ENCODE peak calls at places on chromosome 19, in five cellular contexts. M, N, L, H and D are unnamed samples.

GRCh38 chr19:38049105-38049649 is 142.2 kb downstream of the SIPA1L3 start:
- DNase-seq in N (no peak), M (no peak), H (peak), L (peak), D (no peak)

GRCh38 chr19:42352216-42352892 is 26.9 kb downstream of the MEGF8 start:
- DNase-seq in L (peak), N (no peak), H (peak), M (no peak), D (no peak)

GRCh38 chr19:1590641-1591397 is 1.8 kb downstream of the MBD3 start:
- DNase-seq in L (peak), N (no peak), M (peak), H (peak), D (no peak)

GRCh38 chr19:14480695-14481069 is 5.5 kb upstream of the PTGER1 start:
- DNase-seq in H (no peak), L (no peak), N (no peak), M (no peak), D (no peak)

GRCh38 chr19:55259540-55260210 is 858 bp upstream of the PPP6R1 start:
- DNase-seq in N (no peak), H (no peak), M (no peak), L (no peak), D (no peak)

GRCh38 chr19:34673590-34673989 is 3.4 kb downstream of the SCGB2B2 start:
- DNase-seq in N (no peak), H (no peak), L (no peak), M (no peak), D (no peak)

GRCh38 chr19:51690359-51691121 is 2.6 kb upstream of the SPACA6 start:
- DNase-seq in M (peak), L (peak), H (no peak), N (peak), D (peak)

GRCh38 chr19:48858984-48859710 is 9.3 kb downstream of the PLEKHA4 start:
- DNase-seq in H (peak), N (no peak), M (no peak), L (peak), D (no peak)

GRCh38 chr19:33429891-33430673 is 56.6 kb downstream of the CEBPG start:
- DNase-seq in L (peak), H (no peak), N (no peak), M (no peak), D (peak)

GRCh38 chr19:39138221-39139211 is 12.9 kb downstream of the PAK4 start:
- DNase-seq in N (no peak), H (no peak), L (no peak), M (no peak), D (no peak)

GRCh38 chr19:28437390-28438346 is 775.3 kb downstream of the UQCRFS1 start:
- DNase-seq in N (no peak), M (no peak), L (no peak), H (no peak), D (no peak)

GRCh38 chr19:11375143-11375948 is 880 bp downstream of the SWSAP1 start:
- DNase-seq in M (peak), N (peak), L (peak), H (peak), D (no peak)

GRCh38 chr19:51594774-51595109 is 23.7 kb downstream of the ZNF175 start:
- DNase-seq in H (no peak), N (no peak), M (no peak), L (no peak), D (no peak)

GRCh38 chr19:49421039-49421877 is 2.0 kb downstream of the PTH2 start:
- DNase-seq in H (no peak), L (peak), M (no peak), N (peak), D (no peak)

GRCh38 chr19:44303305-44303704 is 1.5 kb downstream of the ZNF235 start:
- DNase-seq in H (no peak), L (no peak), M (no peak), N (no peak), D (no peak)

GRCh38 chr19:16590876-16591802 is 18.9 kb upstream of the SLC35E1 start:
- DNase-seq in M (no peak), N (no peak), H (no peak), L (no peak), D (no peak)

GRCh38 chr19:42433503-42434260 is 6.5 kb upstream of the LIPE start:
- DNase-seq in H (peak), N (peak), M (peak), L (peak), D (no peak)

GRCh38 chr19:38308006-38308766 is 4.1 kb downstream of the C19orf33 start:
- DNase-seq in H (no peak), L (no peak), M (no peak), N (no peak), D (no peak)

GRCh38 chr19:39126593-39127187 is 1.1 kb downstream of the PAK4 start:
- DNase-seq in N (peak), M (peak), L (no peak), H (no peak), D (no peak)

GRCh38 chr19:2720777-2721569 is at the start of gene DIRAS1:
- DNase-seq in H (no peak), L (no peak), M (no peak), N (no peak), D (no peak)
- TF ChIP-seq CTCF in H (no peak), L (no peak), M (no peak), N (no peak), D (no peak)

GRCh38 chr19:3224346-3225325 is at the start of gene CELF5:
- DNase-seq in H (peak), L (peak), N (no peak), M (peak), D (no peak)
- TF ChIP-seq CTCF in H (peak), L (peak), N (peak), M (peak), D (peak)

DNA sequence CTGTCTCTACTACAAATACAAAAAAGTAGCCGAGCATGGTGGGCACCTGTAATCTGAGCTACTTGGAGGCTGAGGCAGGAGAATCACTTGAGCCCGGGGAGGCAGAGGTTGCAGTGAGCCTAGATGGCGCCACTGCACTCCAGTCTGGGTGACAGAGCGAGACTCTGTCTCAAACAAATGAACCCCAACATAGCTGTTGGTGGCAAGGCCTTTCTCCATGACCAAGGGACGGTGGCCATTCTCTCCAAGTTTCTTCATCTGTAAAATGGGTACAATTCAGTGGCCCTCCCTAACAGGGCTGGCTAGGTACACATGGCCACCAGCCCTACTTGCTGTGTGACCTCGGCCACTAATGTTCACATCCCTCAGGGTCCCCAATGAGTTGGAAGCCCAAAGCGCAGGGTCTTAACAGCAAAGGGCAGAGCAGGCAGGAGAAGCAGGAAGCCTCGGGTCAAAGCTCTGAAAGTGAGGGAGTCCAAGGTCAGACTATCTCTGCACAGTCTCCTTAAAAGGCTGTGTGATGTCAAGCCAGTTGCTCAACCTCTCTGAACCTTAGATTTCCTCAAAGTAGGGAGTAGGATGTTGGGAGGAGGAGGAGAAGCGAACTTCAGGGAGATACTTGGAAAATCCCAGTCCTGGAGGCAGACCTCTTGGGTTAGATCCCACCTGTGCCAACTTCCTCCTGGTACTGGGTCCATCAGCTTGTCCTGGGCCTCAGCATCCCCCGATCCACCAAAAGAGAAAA is 2.7 kb downstream of the JUND start:
- DNase-seq in N (no peak), L (peak), M (peak), H (no peak), D (no peak)
- TF ChIP-seq CTCF in N (no peak), L (no peak), M (no peak), H (peak), D (peak)

GRCh38 chr19:46571495-46571894 is 29.6 kb upstream of the CALM3 start:
- DNase-seq in L (peak), N (no peak), H (no peak), M (peak), D (no peak)
- TF ChIP-seq CTCF in L (peak), N (no peak), H (no peak), M (peak), D (peak)

GRCh38 chr19:8505680-8506401 is 3.4 kb upstream of the PRAM1 start:
- DNase-seq in H (peak), M (peak), L (peak), N (peak), D (no peak)

GRCh38 chr19:8504171-8504570 is 1.7 kb upstream of the PRAM1 start:
- DNase-seq in H (no peak), L (no peak), M (no peak), N (no peak), D (no peak)

GRCh38 chr19:8510589-8511115 is 3.3 kb downstream of the ZNF414 start:
- DNase-seq in H (no peak), L (no peak), M (no peak), N (no peak), D (no peak)

GRCh38 chr19:8503506-8503905 is 1.1 kb upstream of the PRAM1 start:
- DNase-seq in M (no peak), L (no peak), N (no peak), H (no peak), D (no peak)

DNA sequence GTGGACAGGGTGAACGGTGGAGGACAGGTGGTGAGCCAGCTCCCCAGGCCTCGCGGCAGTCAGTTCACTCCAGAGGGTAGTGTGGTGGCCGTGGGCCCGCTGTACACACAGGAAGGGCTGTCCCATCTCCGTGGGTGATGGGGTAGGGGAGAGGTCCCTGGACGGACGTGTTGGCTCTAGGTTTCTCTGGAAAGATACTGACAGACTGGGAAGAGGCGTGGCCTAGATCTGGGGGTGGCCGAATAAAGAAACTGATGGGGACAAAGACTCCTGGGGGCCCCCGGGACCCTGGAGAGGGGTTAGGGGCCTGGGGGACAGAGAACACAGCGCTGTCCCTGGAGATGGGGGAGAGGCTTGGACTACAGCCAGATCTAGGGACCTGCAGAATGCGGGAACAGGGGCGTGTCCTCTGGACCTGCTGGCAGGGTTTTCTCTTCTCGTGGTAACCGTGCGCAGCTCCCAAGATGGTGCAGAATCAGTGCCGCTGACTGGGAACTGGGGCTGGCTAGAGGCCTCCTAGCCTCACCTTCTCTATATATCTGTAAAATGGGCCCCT is 4.0 kb upstream of the PRAM1 start:
- DNase-seq in H (no peak), N (no peak), M (no peak), L (no peak), D (no peak)
- TF ChIP-seq CTCF in H (peak), N (no peak), M (no peak), L (peak), D (peak)

GRCh38 chr19:45958320-45958719 is 15.3 kb downstream of the NOVA2 start:
- DNase-seq in L (no peak), M (no peak), H (no peak), N (no peak), D (no peak)

GRCh38 chr19:45958763-45959516 is 14.7 kb downstream of the NOVA2 start:
- DNase-seq in M (no peak), N (no peak), L (no peak), H (no peak), D (no peak)

GRCh38 chr19:45962021-45962420 is 11.6 kb downstream of the NOVA2 start:
- DNase-seq in H (no peak), M (no peak), L (no peak), N (no peak), D (no peak)

GRCh38 chr19:45959517-45960025 is 14.1 kb downstream of the NOVA2 start:
- DNase-seq in H (no peak), L (no peak), M (no peak), N (no peak), D (no peak)

DNA sequence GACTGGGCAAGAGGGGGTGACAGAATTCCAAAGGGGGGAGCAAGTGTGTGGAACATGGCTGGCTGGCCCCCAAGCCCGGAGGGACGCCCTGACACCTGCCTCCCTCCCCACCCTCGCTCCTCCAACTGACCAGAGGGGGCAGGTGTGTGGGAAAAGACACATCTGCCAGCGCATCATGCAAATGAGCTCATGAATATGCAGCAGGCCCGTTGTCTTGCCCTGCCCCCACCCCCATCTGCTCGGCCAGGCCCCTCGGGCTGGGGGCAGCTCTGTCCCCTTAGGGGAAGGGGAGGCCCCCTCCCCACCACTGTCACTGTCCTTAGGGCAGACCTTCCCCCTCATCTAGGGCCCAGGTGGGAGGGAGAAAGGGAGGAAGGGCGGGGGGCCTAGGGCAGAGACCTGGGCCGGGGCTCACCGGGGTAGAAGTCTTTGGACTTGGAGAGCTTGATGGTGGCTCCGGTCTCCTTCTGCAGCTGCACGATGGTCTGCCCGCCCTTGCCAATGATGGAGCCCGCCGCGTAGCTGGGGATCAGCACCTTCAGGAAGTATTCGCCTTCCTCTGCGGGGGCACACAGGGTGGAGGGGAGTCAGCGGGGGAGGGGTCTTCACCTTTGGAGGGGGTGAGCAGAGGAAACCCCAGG is 12.9 kb downstream of the NOVA2 start:
- DNase-seq in L (no peak), H (no peak), M (peak), N (no peak), D (no peak)
- TF ChIP-seq CTCF in L (no peak), H (no peak), M (no peak), N (no peak), D (no peak)

GRCh38 chr19:4007021-4007835 is at the start of gene PIAS4:
- DNase-seq in H (peak), L (peak), M (peak), N (peak), D (peak)
- TF ChIP-seq CTCF in H (no peak), L (no peak), M (no peak), N (no peak), D (peak)

GRCh38 chr19:12866416-12867119 is 14.7 kb downstream of the DNASE2 start:
- DNase-seq in M (no peak), L (no peak), H (no peak), N (no peak), D (no peak)
- TF ChIP-seq CTCF in M (no peak), L (no peak), H (no peak), N (no peak), D (no peak)